ENCODE peak calls at places on chromosomes 4 and X, in six cellular contexts. A, D, O, I, P and J are unnamed samples.

GRCh38 chr4:107283587-107284559 is 247.8 kb upstream of the DKK2 start:
- DNase-seq in I (peak; percentile 27), D (peak; percentile 68), A (peak; percentile 2), O (peak; percentile 95), P (no peak), J (peak; percentile 96)

GRCh38 chrX:24203072-24203808 is 53.7 kb downstream of the ZFX start:
- DNase-seq in A (no peak), D (no peak), P (no peak), I (no peak), O (no peak), J (no peak)

GRCh38 chr4:171746418-171746817 is 66.8 kb upstream of the GALNTL6 start:
- DNase-seq in A (no peak), I (no peak), D (no peak), P (no peak), O (no peak), J (no peak)

GRCh38 chr4:108107729-108108382 is 60.9 kb downstream of the LEF1 start:
- DNase-seq in D (no peak), P (no peak), A (no peak), O (no peak), I (no peak), J (no peak)

GRCh38 chrX:147945286-147945685 is 33.6 kb downstream of the FMR1 start:
- DNase-seq in I (no peak), P (no peak), A (no peak), O (no peak), D (no peak), J (no peak)

GRCh38 chrX:71143508-71143907 is 1.1 kb upstream of the NLGN3 start:
- DNase-seq in I (no peak), A (no peak), D (peak; percentile 54), O (peak; percentile 15), P (no peak), J (peak; percentile 9)

GRCh38 chr4:5371415-5372190 is 320.3 kb downstream of the STK32B start:
- DNase-seq in I (peak; percentile 88), D (no peak), A (peak; percentile 81), O (no peak), P (no peak), J (no peak)

GRCh38 chrX:104137496-104137895 is 19.3 kb downstream of the SLC25A53 start:
- DNase-seq in O (peak; percentile 4), A (peak; percentile 55), D (peak; percentile 9), I (peak; percentile 42), P (no peak), J (no peak)

GRCh38 chrX:37796805-37797204 is 16.9 kb downstream of the CYBB start:
- DNase-seq in A (no peak), P (no peak), I (no peak), O (no peak), D (no peak), J (no peak)

GRCh38 chr4:122827258-122827887 is 742 bp downstream of the FGF2 start:
- DNase-seq in O (peak; percentile 50), D (peak; percentile 56), A (no peak), I (peak; percentile 33), P (no peak), J (no peak)

GRCh38 chrX:54171527-54171926 is 11.5 kb downstream of the FAM120C start:
- DNase-seq in I (no peak), P (no peak), O (no peak), A (no peak), D (peak; percentile 63), J (no peak)

GRCh38 chrX:87846956-87847355 is 329.4 kb downstream of the KLHL4 start:
- DNase-seq in D (no peak), A (no peak), O (no peak), I (no peak), P (no peak), J (no peak)

GRCh38 chr4:24603343-24603742 is 19.0 kb upstream of the DHX15 start:
- DNase-seq in D (peak; percentile 52), I (no peak), P (no peak), O (no peak), A (no peak), J (no peak)

GRCh38 chr4:135434936-135435335 is 1233.3 kb upstream of the PABPC4L start:
- DNase-seq in P (no peak), A (no peak), D (no peak), I (peak; percentile 1), O (no peak), J (peak; percentile 30)

GRCh38 chr4:154234576-154234975 is 257.0 kb downstream of the DCHS2 start:
- DNase-seq in O (no peak), D (no peak), I (no peak), A (no peak), P (no peak), J (no peak)

DNA sequence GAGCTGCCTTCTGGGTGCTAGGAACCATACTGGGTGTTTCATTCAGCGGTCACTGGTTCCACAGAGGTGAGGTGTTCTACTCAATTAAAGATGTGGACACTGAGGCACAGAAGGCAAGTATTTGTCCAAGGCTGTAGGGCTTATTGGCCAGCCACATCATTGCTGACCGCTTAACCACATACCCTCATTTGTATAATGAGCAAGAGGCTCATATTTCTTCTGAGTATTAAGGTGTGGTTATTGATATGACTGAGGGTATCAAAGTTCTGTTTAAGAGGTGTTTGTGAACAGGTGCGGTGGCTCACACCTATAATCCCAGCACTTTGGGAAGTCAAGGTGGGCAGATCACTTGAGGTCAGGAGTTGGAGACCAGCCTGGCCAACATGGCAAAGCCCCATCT is 14.3 kb downstream of the RNF4 start:
- DNase-seq in A (no peak), D (no peak), P (no peak), I (no peak), O (no peak), J (no peak)
- H3K4me3 ChIP-seq in A (no peak overlapping the region), D (no peak overlapping the region), P (no peak overlapping the region), I (no peak overlapping the region), O (no peak overlapping the region), J (no peak overlapping the region)

DNA sequence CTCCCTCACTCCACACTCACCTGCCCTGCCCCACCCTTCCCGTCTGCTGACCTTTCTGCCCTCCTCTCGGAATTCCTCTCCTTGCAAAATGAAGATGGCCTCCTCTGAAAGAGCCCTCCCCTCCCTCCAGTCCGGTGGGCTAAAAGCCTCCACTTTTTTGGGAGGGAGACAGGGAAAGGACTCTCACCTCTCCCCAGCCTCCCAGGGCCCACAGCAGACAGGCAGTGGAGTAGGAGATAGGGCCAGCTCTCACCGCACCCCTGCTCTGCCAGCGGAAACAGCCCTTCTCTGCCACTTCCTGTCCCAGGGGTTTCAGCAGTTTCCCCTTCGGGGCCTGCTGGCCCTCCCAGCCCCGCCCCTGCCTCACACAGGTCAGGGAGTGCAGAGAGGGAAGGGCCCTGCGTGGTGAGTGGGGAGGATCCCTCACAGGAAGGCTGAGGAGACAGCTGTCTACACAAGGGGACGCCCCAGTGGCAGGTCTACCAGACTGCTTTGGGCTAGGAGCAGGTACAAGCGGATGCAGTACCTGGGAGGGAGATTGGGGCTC is 18.2 kb downstream of the ELF4 start:
- DNase-seq in A (no peak), P (no peak), O (no peak), D (no peak), I (no peak), J (no peak)
- H3K4me3 ChIP-seq in A (no peak overlapping the region), P (no peak overlapping the region), O (no peak overlapping the region), D (no peak overlapping the region), I (no peak overlapping the region), J (no peak overlapping the region)

GRCh38 chrX:45747905-45748304 is 547.2 kb upstream of the DIPK2B start:
- DNase-seq in I (peak; percentile 7), O (peak; percentile 23), D (no peak), P (no peak), A (no peak), J (no peak)

GRCh38 chrX:45748443-45748842 is 547.8 kb upstream of the DIPK2B start:
- DNase-seq in D (no peak), P (no peak), I (peak; percentile 25), O (peak; percentile 22), A (no peak), J (no peak)

GRCh38 chrX:45751156-45751555 is 550.5 kb upstream of the DIPK2B start:
- DNase-seq in A (no peak), D (no peak), O (no peak), I (no peak), P (no peak), J (no peak)

GRCh38 chrX:45750639-45751038 is 550.0 kb upstream of the DIPK2B start:
- DNase-seq in O (peak; percentile 34), I (no peak), P (no peak), D (no peak), A (no peak), J (peak; percentile 59)

DNA sequence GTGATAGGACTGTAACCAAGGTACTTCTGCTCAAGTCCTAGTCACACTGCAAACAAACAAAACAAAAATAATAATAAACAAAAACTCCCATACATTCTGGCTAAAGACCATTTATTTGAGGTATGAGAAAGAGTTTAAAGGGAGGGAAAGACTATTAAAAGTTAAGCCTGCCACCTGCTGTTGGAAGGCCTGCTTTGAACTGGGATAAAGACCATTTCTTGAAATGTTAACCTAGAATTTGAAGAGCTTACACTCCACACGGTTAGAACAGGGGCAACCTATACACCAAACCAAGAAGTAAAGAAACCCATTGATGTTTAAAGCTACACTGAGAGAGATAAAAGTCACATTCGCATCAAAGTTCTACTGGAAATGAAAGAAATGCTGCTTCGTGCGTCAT is 548.7 kb upstream of the DIPK2B start:
- DNase-seq in D (peak; percentile 54), P (no peak), A (no peak), O (peak; percentile 34), I (peak; percentile 60), J (no peak)
- H3K4me3 ChIP-seq in D (no peak overlapping the region), P (no peak overlapping the region), A (no peak overlapping the region), O (no peak overlapping the region), I (no peak overlapping the region), J (no peak overlapping the region)

GRCh38 chr4:145047151-145047550 is 50.8 kb downstream of the ANAPC10 start:
- DNase-seq in O (no peak), A (no peak), P (no peak), I (no peak), D (no peak), J (no peak)
- H3K4me3 ChIP-seq in O (no peak overlapping the region), A (no peak overlapping the region), P (no peak overlapping the region), I (no peak overlapping the region), D (no peak overlapping the region), J (no peak overlapping the region)

GRCh38 chr4:54097152-54097551 is 2.8 kb upstream of the GSX2 start:
- DNase-seq in A (no peak), O (no peak), P (no peak), D (no peak), I (no peak), J (no peak)
- H3K4me3 ChIP-seq in A (no peak overlapping the region), O (no peak overlapping the region), P (no peak overlapping the region), D (no peak overlapping the region), I (no peak overlapping the region), J (no peak overlapping the region)

DNA sequence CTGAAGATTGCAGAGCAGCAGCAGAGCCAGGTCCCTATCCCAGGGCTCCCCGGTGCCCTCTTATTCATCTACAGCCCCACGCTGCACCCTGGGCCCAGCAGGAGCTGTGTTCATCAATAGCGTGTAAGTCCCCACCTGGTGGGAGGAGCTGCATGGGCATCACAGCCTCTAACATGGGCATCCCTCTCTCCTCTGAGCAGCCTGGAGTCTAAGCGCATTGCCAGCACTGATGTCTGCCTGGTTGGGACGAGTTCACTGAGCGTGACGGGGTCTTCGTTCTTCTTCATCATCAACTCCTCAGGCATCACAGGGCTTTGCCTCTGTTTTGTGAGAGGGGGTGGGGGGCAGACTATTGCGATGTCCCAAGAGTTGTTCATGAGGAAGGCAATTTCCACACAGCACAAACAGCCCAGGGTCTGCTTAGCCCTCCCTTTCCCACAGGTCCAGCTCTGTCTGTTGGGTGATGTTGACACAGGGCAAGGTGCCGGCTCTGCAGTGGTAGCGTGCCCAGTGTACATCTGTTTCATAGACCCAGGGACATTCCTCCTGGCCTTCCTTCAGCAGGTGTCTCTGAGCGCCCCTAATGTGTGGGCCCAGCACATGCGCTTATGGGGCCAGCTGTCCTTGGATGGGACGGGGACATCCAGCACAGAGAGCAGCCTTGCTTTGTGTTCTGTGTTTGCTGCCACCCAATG is 85.9 kb downstream of the SORCS2 start:
- DNase-seq in A (no peak), O (no peak), I (no peak), D (no peak), P (no peak), J (no peak)
- H3K4me3 ChIP-seq in A (no peak overlapping the region), O (no peak overlapping the region), I (no peak overlapping the region), D (no peak overlapping the region), P (no peak overlapping the region), J (no peak overlapping the region)

GRCh38 chrX:69762340-69762739 is 146.4 kb downstream of the EDA start:
- DNase-seq in D (no peak), A (no peak), I (no peak), O (no peak), P (no peak), J (no peak)
- H3K4me3 ChIP-seq in D (no peak overlapping the region), A (no peak overlapping the region), I (no peak overlapping the region), O (no peak overlapping the region), P (no peak overlapping the region), J (no peak overlapping the region)